ENCODE peak calls at places on chromosomes 3 and 15, in ten cellular contexts. O is lower lobe of right lung, K is SK-N-SH, F is adrenal gland, I is body of pancreas, P is fibroblast of lung, N is heart left ventricle, T is astrocyte, S is upper lobe of right lung, M is uterus. W is an unnamed sample.

GRCh38 chr3:5388091-5388490 is 200.6 kb downstream of the EDEM1 start:
- DNase-seq in K (no peak), F (no peak), S (no peak), I (no peak), P (no peak), T (no peak), O (no peak), N (no peak), M (no peak), W (no peak)

GRCh38 chr15:71501344-71502128 is 308.8 kb upstream of the NR2E3 start:
- DNase-seq in S (no peak), F (peak; percentile 53), T (no peak), I (no peak), K (no peak), O (no peak), M (no peak), P (no peak), N (peak; percentile 24), W (no peak)

GRCh38 chr3:23992051-23992628 is 47.1 kb downstream of the NR1D2 start:
- DNase-seq in F (no peak), O (no peak), N (no peak), K (peak; percentile 55), I (no peak), S (no peak), T (peak; percentile 73), M (peak; percentile 29), P (peak; percentile 77), W (no peak)

GRCh38 chr15:65908876-65909275 is 39.6 kb downstream of the RAB11A start:
- DNase-seq in I (no peak), K (no peak), S (no peak), T (no peak), O (no peak), N (no peak), F (no peak), P (no peak), M (no peak), W (no peak)

GRCh38 chr15:58248504-58248842 is 110.3 kb downstream of the AQP9 start:
- DNase-seq in T (no peak), O (no peak), K (no peak), P (no peak), M (no peak), I (no peak), N (no peak), S (no peak), F (no peak), W (no peak)

GRCh38 chr3:129608087-129608935 is 1.8 kb upstream of the PLXND1 start:
- DNase-seq in I (no peak), N (no peak), P (peak; percentile 54), K (peak; percentile 72), O (no peak), S (no peak), T (no peak), F (no peak), M (no peak), W (no peak)

GRCh38 chr15:58932791-58933310 is 628 bp downstream of the SLTM start:
- DNase-seq in P (peak; percentile 39), O (no peak), I (no peak), F (no peak), S (no peak), T (no peak), N (no peak), K (peak; percentile 77), M (no peak), W (no peak)

GRCh38 chr3:103195201-103195600 is 760.4 kb downstream of the ZPLD1 start:
- DNase-seq in O (no peak), S (no peak), M (no peak), I (no peak), P (peak; percentile 31), N (no peak), K (no peak), F (no peak), T (peak; percentile 23), W (no peak)

GRCh38 chr3:190517696-190518095 is 3.8 kb downstream of the IL1RAP start:
- DNase-seq in F (no peak), O (no peak), T (peak; percentile 64), P (peak; percentile 73), S (no peak), K (no peak), M (no peak), I (no peak), N (no peak), W (no peak)

GRCh38 chr15:86229306-86229705 is 149.6 kb downstream of the AGBL1 start:
- DNase-seq in T (no peak), I (no peak), O (no peak), F (no peak), P (no peak), S (no peak), N (no peak), M (no peak), K (no peak), W (no peak)

GRCh38 chr15:72169921-72170611 is 27.5 kb downstream of the GRAMD2A start:
- DNase-seq in T (no peak), I (no peak), P (no peak), K (no peak), O (no peak), M (no peak), F (no peak), S (peak; percentile 45), N (no peak), W (no peak)

GRCh38 chr15:41827880-41828746 is at the start of gene JMJD7:
- DNase-seq in S (peak; percentile 98), K (peak; percentile 100), O (peak; percentile 96), F (peak; percentile 96), I (peak; percentile 96), T (peak; percentile 61), M (peak; percentile 94), N (peak; percentile 96), P (peak; percentile 77), W (peak; percentile 98)

GRCh38 chr15:45111390-45112142 is 2.4 kb downstream of the DUOX2 start:
- DNase-seq in I (no peak), O (no peak), F (no peak), T (no peak), K (peak; percentile 63), S (peak; percentile 64), N (no peak), P (no peak), M (no peak), W (no peak)

GRCh38 chr3:102163039-102163817 is 271.6 kb upstream of the ZPLD1 start:
- DNase-seq in S (no peak), P (peak; percentile 79), O (no peak), M (no peak), K (peak; percentile 42), T (peak; percentile 73), F (peak; percentile 37), I (peak; percentile 40), N (peak; percentile 15), W (no peak)

GRCh38 chr3:184567924-184568590 is 6.5 kb downstream of the EPHB3 start:
- DNase-seq in T (peak; percentile 9), P (no peak), I (no peak), M (no peak), K (no peak), O (peak; percentile 11), F (no peak), S (no peak), N (no peak), W (no peak)
- H3K4me3 ChIP-seq in T (peak overlapping the region; percentile 48), P (peak overlapping the region; percentile 25), I (no peak overlapping the region), M (peak overlapping the region; percentile 56), K (peak overlapping the region; percentile 64), O (peak overlapping the region; percentile 62), F (peak overlapping the region; percentile 64), S (peak overlapping the region; percentile 52), N (peak overlapping the region; percentile 53), W (no peak overlapping the region)

DNA sequence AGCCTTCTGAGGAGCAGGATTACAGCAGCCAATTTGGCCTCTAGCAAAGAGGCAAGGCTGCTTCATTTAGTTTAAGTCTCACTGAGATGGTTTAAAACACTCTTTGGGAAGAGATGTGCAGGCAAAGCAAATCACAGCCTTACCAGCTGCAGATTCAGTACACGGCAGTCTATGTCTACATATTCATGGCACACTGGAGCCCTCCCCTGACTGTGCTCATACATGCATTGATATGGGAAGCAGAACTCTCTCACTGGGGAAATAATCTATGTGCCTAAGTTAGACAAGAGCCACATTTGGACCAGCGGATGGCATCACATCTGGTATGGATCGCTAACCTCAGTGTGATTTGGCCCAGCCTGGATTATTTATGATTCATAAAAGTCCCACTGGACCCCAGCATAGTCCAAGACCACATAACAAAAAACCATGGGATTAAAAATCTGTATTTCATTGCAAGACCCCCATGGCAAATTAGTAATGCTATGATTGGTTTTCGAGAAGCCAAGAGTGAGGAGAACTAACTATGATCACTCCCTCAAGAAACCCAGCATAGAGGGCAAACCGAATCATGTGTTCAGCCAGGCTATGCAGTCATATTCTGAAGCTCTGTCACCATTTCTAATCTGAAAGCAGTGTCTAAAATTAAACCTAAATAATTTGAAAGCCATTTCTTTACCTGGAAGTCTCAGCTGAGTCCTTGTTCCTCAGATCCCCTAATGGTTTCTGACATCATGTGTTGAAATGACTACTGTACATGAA is 1.3 kb downstream of the PRICKLE2 start:
- DNase-seq in M (no peak), K (no peak), I (no peak), P (peak; percentile 36), F (no peak), S (no peak), N (no peak), O (no peak), T (peak; percentile 26), W (no peak)
- TF ChIP-seq CTCF in M (peak; percentile 23), K (peak; percentile 28), I (no peak), P (no peak), F (no peak), S (no peak), N (peak; percentile 32), O (no peak), T (no peak), W (peak; percentile 13)

GRCh38 chr3:49925485-49925884 is 4.1 kb downstream of the MON1A start:
- DNase-seq in S (no peak), K (no peak), O (no peak), P (no peak), M (no peak), I (no peak), F (no peak), N (no peak), T (no peak), W (no peak)
- H3K4me1 ChIP-seq in S (peaks cover 11% of the 10 kb centered on the region), K (peaks cover 8% of the 10 kb centered on the region), O (peaks cover 22% of the 10 kb centered on the region), P (peaks cover 5% of the 10 kb centered on the region), M (no peaks in the 10 kb centered on the region), I (peaks cover 13% of the 10 kb centered on the region), F (no peaks in the 10 kb centered on the region), N (no peaks in the 10 kb centered on the region), T (peaks cover 19% of the 10 kb centered on the region), W (peaks cover 19% of the 10 kb centered on the region)

GRCh38 chr3:43378066-43378935 is 92.0 kb downstream of the SNRK start:
- DNase-seq in P (peak; percentile 37), I (peak; percentile 78), M (no peak), S (no peak), F (peak; percentile 44), T (peak; percentile 13), O (no peak), K (peak; percentile 63), N (no peak), W (no peak)

GRCh38 chr3:43373588-43373935 is 87.2 kb downstream of the SNRK start:
- DNase-seq in O (no peak), S (no peak), M (no peak), F (no peak), N (no peak), K (no peak), I (no peak), P (peak; percentile 61), T (peak; percentile 45), W (no peak)

DNA sequence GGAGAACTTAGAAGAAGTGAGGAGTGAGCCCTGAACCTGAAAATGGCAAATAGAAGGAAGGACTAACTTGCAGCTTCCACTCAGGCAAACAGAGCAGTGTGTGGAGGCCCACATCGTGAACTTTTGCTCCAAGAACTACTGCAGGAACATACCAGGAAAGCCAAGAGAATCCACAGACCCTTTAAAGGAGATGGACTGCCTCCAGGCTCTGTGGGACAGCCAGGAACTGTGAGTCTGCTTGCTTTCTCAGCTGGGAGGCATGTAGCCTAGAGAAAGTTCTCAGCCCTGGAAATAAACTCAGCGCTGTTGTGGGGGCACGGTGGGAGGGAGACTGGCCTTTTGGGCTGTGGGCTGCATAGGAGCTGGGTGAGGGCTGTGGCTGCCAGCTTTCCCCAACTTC is 93.0 kb downstream of the SNRK start:
- DNase-seq in I (no peak), P (peak; percentile 82), O (no peak), N (no peak), M (peak; percentile 65), T (peak; percentile 76), F (no peak), S (no peak), K (no peak), W (no peak)
- H3K4me3 ChIP-seq in I (no peak overlapping the region), P (no peak overlapping the region), O (no peak overlapping the region), N (no peak overlapping the region), M (no peak overlapping the region), T (no peak overlapping the region), F (no peak overlapping the region), S (no peak overlapping the region), K (no peak overlapping the region), W (no peak overlapping the region)

W was measured in RWPE2.